ENCODE peak calls at places on chromosomes 11 and 22, in four cellular contexts. One of them, this sample, is unnamed.
A peak's percentile ranks its signal among the peaks of the same experiment; 100 is the strongest.

GRCh38 chr11:76218449-76219206 is 12.3 kb upstream of the WNT11 start:
- DNase-seq in foreskin fibroblast: no peak
- DNase-seq in progenitor cell of endocrine pancreas: no peak
- DNase-seq in brain microvascular endothelial cell: no peak
- DNase-seq in this sample: no peak

GRCh38 chr11:35558468-35558867 is 33.1 kb upstream of the PAMR1 start:
- DNase-seq in foreskin fibroblast: no peak
- DNase-seq in progenitor cell of endocrine pancreas: no peak
- DNase-seq in brain microvascular endothelial cell: no peak
- DNase-seq in this sample: no peak

GRCh38 chr11:12052676-12053605 is 44.5 kb upstream of the DKK3 start:
- DNase-seq in foreskin fibroblast: no peak
- DNase-seq in progenitor cell of endocrine pancreas: no peak
- DNase-seq in brain microvascular endothelial cell: no peak
- DNase-seq in this sample: no peak

GRCh38 chr22:21051836-21052400 is 6.2 kb downstream of the LRRC74B start:
- DNase-seq in foreskin fibroblast: no peak
- DNase-seq in progenitor cell of endocrine pancreas: no peak
- DNase-seq in brain microvascular endothelial cell: no peak
- DNase-seq in this sample: peak; percentile 20

GRCh38 chr11:78265326-78265725 is 76.6 kb downstream of the USP35 start:
- DNase-seq in foreskin fibroblast: no peak
- DNase-seq in progenitor cell of endocrine pancreas: no peak
- DNase-seq in brain microvascular endothelial cell: no peak
- DNase-seq in this sample: no peak

GRCh38 chr11:10878408-10879214 is 20.8 kb upstream of the ZBED5 start:
- DNase-seq in foreskin fibroblast: no peak
- DNase-seq in progenitor cell of endocrine pancreas: no peak
- DNase-seq in brain microvascular endothelial cell: peak; percentile 31
- DNase-seq in this sample: peak; percentile 72

GRCh38 chr11:355581-356458 is 13.5 kb upstream of the B4GALNT4 start:
- DNase-seq in foreskin fibroblast: peak; percentile 95
- DNase-seq in progenitor cell of endocrine pancreas: peak; percentile 81
- DNase-seq in brain microvascular endothelial cell: peak; percentile 79
- DNase-seq in this sample: peak; percentile 87

GRCh38 chr11:32432565-32433248 is 2.6 kb downstream of the WT1 start:
- DNase-seq in foreskin fibroblast: no peak
- DNase-seq in progenitor cell of endocrine pancreas: no peak
- DNase-seq in brain microvascular endothelial cell: no peak
- DNase-seq in this sample: no peak

GRCh38 chr11:126969865-126970479 is 30.6 kb downstream of the KIRREL3 start:
- DNase-seq in foreskin fibroblast: peak; percentile 54
- DNase-seq in progenitor cell of endocrine pancreas: no peak
- DNase-seq in brain microvascular endothelial cell: peak; percentile 16
- DNase-seq in this sample: peak; percentile 63

GRCh38 chr11:114319716-114320328 is 23.6 kb downstream of the NNMT start:
- DNase-seq in foreskin fibroblast: no peak
- DNase-seq in progenitor cell of endocrine pancreas: no peak
- DNase-seq in brain microvascular endothelial cell: no peak
- DNase-seq in this sample: no peak

GRCh38 chr11:65791719-65792213 is 4.9 kb downstream of the OVOL1 start:
- DNase-seq in foreskin fibroblast: peak; percentile 59
- DNase-seq in progenitor cell of endocrine pancreas: no peak
- DNase-seq in brain microvascular endothelial cell: no peak
- DNase-seq in this sample: peak; percentile 45

GRCh38 chr11:134530826-134531225 is 118.8 kb upstream of the B3GAT1 start:
- DNase-seq in foreskin fibroblast: no peak
- DNase-seq in progenitor cell of endocrine pancreas: no peak
- DNase-seq in brain microvascular endothelial cell: no peak
- DNase-seq in this sample: no peak

GRCh38 chr22:46006379-46007002 is 29.5 kb upstream of the WNT7B start:
- DNase-seq in foreskin fibroblast: peak; percentile 91
- DNase-seq in progenitor cell of endocrine pancreas: peak; percentile 86
- DNase-seq in brain microvascular endothelial cell: peak; percentile 76
- DNase-seq in this sample: peak; percentile 88

GRCh38 chr11:77267910-77268309 is 33.6 kb downstream of the GDPD4 start:
- DNase-seq in foreskin fibroblast: peak; percentile 80
- DNase-seq in progenitor cell of endocrine pancreas: no peak
- DNase-seq in brain microvascular endothelial cell: peak; percentile 27
- DNase-seq in this sample: peak; percentile 82

GRCh38 chr11:78838417-78838816 is 263.8 kb upstream of the NARS2 start:
- DNase-seq in foreskin fibroblast: no peak
- DNase-seq in progenitor cell of endocrine pancreas: no peak
- DNase-seq in brain microvascular endothelial cell: no peak
- DNase-seq in this sample: no peak

GRCh38 chr11:94332814-94333213 is 28.4 kb downstream of the IZUMO1R start:
- DNase-seq in foreskin fibroblast: no peak
- DNase-seq in progenitor cell of endocrine pancreas: no peak
- DNase-seq in brain microvascular endothelial cell: no peak
- DNase-seq in this sample: no peak

GRCh38 chr22:31039393-31039792 is 41.7 kb upstream of the SMTN start:
- DNase-seq in foreskin fibroblast: peak; percentile 67
- DNase-seq in progenitor cell of endocrine pancreas: no peak
- DNase-seq in brain microvascular endothelial cell: no peak
- DNase-seq in this sample: peak; percentile 47

DNA sequence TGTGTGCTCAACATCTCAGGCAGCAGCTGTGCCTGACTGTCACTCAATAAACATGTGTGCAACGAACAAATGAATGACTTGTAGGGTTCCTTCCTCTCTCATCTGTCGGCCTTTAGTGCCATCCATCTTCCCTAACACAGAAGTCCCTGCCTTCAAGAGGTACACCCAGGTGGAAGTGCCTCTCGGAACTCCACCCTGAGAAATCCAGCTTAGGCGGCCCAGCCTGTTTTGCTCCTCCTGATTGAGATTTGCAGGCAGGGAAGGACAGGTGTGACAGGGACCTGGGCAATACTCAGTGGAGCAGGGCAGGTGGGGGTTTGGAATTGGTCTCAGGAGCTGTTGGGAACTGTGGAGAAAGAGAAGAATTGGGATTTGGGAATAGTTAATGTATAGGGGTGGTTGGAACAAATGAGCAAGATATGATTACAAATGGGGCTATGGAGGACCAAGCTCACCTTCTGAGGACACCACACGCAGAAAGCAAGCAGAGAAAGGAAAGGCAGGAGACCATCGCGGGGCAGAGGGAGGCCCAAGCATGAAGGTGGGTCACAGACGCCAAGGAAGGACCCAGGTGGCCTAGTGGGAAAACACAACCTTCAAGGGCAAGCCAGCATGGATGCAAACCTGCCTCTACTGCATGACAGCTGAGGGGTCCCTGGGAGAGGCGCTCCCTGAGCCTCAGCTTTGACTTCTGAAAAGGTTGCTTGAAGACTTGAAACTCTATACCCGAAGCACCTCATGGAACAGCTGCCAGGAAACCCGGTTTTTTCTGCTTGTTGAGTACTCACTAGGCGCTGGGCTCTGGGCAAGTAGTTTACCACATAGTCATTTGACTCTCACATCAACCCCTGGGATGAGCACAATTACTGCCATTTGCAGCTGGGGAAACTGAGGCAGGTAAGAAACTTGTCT is 40.9 kb upstream of the ANO1 start:
- DNase-seq in foreskin fibroblast: no peak
- DNase-seq in progenitor cell of endocrine pancreas: no peak
- DNase-seq in brain microvascular endothelial cell: no peak
- DNase-seq in this sample: no peak
- TF ChIP-seq CTCF in foreskin fibroblast: no peak
- TF ChIP-seq CTCF in progenitor cell of endocrine pancreas: no peak
- TF ChIP-seq CTCF in brain microvascular endothelial cell: no peak
- TF ChIP-seq CTCF in this sample: no peak

GRCh38 chr22:17366830-17367229 is 2.4 kb upstream of the CECR2 start:
- DNase-seq in foreskin fibroblast: no peak
- DNase-seq in progenitor cell of endocrine pancreas: peak; percentile 29
- DNase-seq in brain microvascular endothelial cell: no peak
- DNase-seq in this sample: no peak
- TF ChIP-seq CTCF in foreskin fibroblast: no peak
- TF ChIP-seq CTCF in progenitor cell of endocrine pancreas: peak; percentile 53
- TF ChIP-seq CTCF in brain microvascular endothelial cell: peak; percentile 32
- TF ChIP-seq CTCF in this sample: no peak

GRCh38 chr11:68215524-68216170 is 2.6 kb upstream of the KMT5B start:
- DNase-seq in foreskin fibroblast: no peak
- DNase-seq in progenitor cell of endocrine pancreas: no peak
- DNase-seq in brain microvascular endothelial cell: no peak
- DNase-seq in this sample: no peak
- TF ChIP-seq CTCF in foreskin fibroblast: no peak
- TF ChIP-seq CTCF in progenitor cell of endocrine pancreas: no peak
- TF ChIP-seq CTCF in brain microvascular endothelial cell: no peak
- TF ChIP-seq CTCF in this sample: no peak

GRCh38 chr11:129766858-129767604 is 48.6 kb upstream of the TMEM45B start:
- DNase-seq in foreskin fibroblast: no peak
- DNase-seq in progenitor cell of endocrine pancreas: peak; percentile 28
- DNase-seq in brain microvascular endothelial cell: peak; percentile 25
- DNase-seq in this sample: peak; percentile 37
- TF ChIP-seq CTCF in foreskin fibroblast: peak; percentile 52
- TF ChIP-seq CTCF in progenitor cell of endocrine pancreas: peak; percentile 70
- TF ChIP-seq CTCF in brain microvascular endothelial cell: peak; percentile 82
- TF ChIP-seq CTCF in this sample: peak; percentile 81

This sample was measured in HFFc6.